ENCODE peak calls at places on chromosomes 6 and 20, in ten cellular contexts. D is AG04450; C is fibroblast of lung; H is nephron progenitor cell; V is BJ; Z is HTR-8/SVneo; R is putamen; P is stimulated activated CD4-positive, alpha-beta T cell treated with anti-CD3 and anti-CD28 coated beads, TNF-alpha, amount 100 ng/mL, for 4 hours; L is cardiac muscle cell; Y is chondrocyte. U is an unnamed sample.

GRCh38 chr20:37986063-37986858 is 47.0 kb downstream of the TTI1 start:
- DNase-seq in Y (no peak), V (no peak), R (peak), C (no peak), Z (no peak), L (no peak), H (no peak), D (no peak), P (no peak), U (no peak)

GRCh38 chr20:17590245-17590644 is 20.4 kb downstream of the DSTN start:
- DNase-seq in R (no peak), H (no peak), V (no peak), L (no peak), Y (no peak), Z (no peak), C (no peak), P (no peak), D (no peak), U (no peak)

GRCh38 chr20:3797592-3798404 is 1.7 kb downstream of the CDC25B start:
- DNase-seq in R (no peak), H (no peak), P (no peak), Y (peak), Z (no peak), C (peak), L (no peak), D (no peak), V (no peak), U (no peak)

GRCh38 chr6:21022343-21023107 is 488.3 kb downstream of the CDKAL1 start:
- DNase-seq in P (no peak), H (peak), Y (no peak), V (no peak), L (peak), Z (peak), D (peak), R (no peak), C (peak), U (peak)

GRCh38 chr20:23456416-23456815 is 3.7 kb upstream of the CST11 start:
- DNase-seq in Z (no peak), C (no peak), V (no peak), L (no peak), D (no peak), R (no peak), Y (no peak), H (no peak), P (no peak), U (no peak)

GRCh38 chr20:60362531-60362930 is 404.3 kb downstream of the CDH26 start:
- DNase-seq in H (no peak), Y (no peak), P (no peak), L (no peak), D (no peak), R (no peak), C (peak), Z (no peak), V (no peak), U (no peak)

GRCh38 chr6:157068691-157069228 is 254.6 kb downstream of the TMEM242 start:
- DNase-seq in Z (no peak), L (peak), P (no peak), R (no peak), D (no peak), C (peak), H (no peak), Y (no peak), V (no peak), U (no peak)

GRCh38 chr20:37615507-37616425 is 78.1 kb upstream of the CTNNBL1 start:
- DNase-seq in Y (no peak), C (peak), R (no peak), Z (peak), L (no peak), P (peak), V (no peak), D (no peak), H (peak), U (no peak)

GRCh38 chr6:165664553-165665383 is 1.7 kb upstream of the PDE10A start:
- DNase-seq in V (no peak), Z (no peak), Y (no peak), H (peak), R (no peak), L (peak), C (no peak), P (no peak), D (no peak), U (no peak)

GRCh38 chr20:62642666-62643520 is 590 bp downstream of the SLCO4A1 start:
- DNase-seq in H (peak), R (peak), P (peak), V (no peak), D (no peak), L (no peak), Z (peak), C (peak), Y (no peak), U (no peak)

GRCh38 chr6:42742116-42742894 is 3.6 kb downstream of the TBCC start:
- DNase-seq in C (peak), Z (peak), R (no peak), Y (no peak), V (no peak), L (peak), P (no peak), D (no peak), H (no peak), U (no peak)

GRCh38 chr6:80376411-80376810 is 269.9 kb downstream of the BCKDHB start:
- DNase-seq in D (no peak), Y (no peak), L (peak), Z (no peak), V (no peak), H (no peak), R (no peak), P (no peak), C (peak), U (peak)

GRCh38 chr20:40148886-40149285 is 540.1 kb downstream of the MAFB start:
- DNase-seq in Z (no peak), D (no peak), P (no peak), R (no peak), V (no peak), Y (no peak), C (no peak), H (no peak), L (no peak), U (no peak)

GRCh38 chr6:109009761-109010612 is 84.7 kb downstream of the SESN1 start:
- DNase-seq in Y (no peak), P (no peak), D (no peak), V (no peak), C (no peak), Z (no peak), H (no peak), R (no peak), L (no peak), U (no peak)

GRCh38 chr6:34559651-34560365 is 3.7 kb upstream of the SPDEF start:
- DNase-seq in C (no peak), H (no peak), P (no peak), R (no peak), D (no peak), Z (no peak), L (no peak), V (no peak), Y (no peak), U (no peak)

GRCh38 chr20:21981179-21981578 is 275.7 kb downstream of the PAX1 start:
- DNase-seq in Z (no peak), C (peak), L (no peak), Y (no peak), H (no peak), V (no peak), D (no peak), P (no peak), R (no peak), U (no peak)

GRCh38 chr6:7236312-7237209 is 76.4 kb downstream of the SSR1 start:
- DNase-seq in D (no peak), V (no peak), H (no peak), C (no peak), L (no peak), Y (peak), P (no peak), R (no peak), Z (no peak), U (no peak)

U was measured in non-pigmented ciliary epithelial cell.